ENCODE peak calls at places on chromosome 11, in four cellular contexts. One of them, this sample, is unnamed.
A peak's percentile ranks its signal among the peaks of the same experiment; 100 is the strongest.

GRCh38 chr11:60950933-60951610 is 904 bp downstream of the SLC15A3 start:
- DNase-seq in lower lobe of right lung: peak; percentile 76
- DNase-seq in pancreas: no peak
- DNase-seq in heart left ventricle: no peak
- DNase-seq in this sample: peak; percentile 35

GRCh38 chr11:104570088-104570701 is 328.1 kb downstream of the CASP12 start:
- DNase-seq in lower lobe of right lung: no peak
- DNase-seq in pancreas: no peak
- DNase-seq in heart left ventricle: no peak
- DNase-seq in this sample: no peak

GRCh38 chr11:15091175-15091574 is 17.8 kb downstream of the CALCB start:
- DNase-seq in lower lobe of right lung: no peak
- DNase-seq in pancreas: no peak
- DNase-seq in heart left ventricle: no peak
- DNase-seq in this sample: no peak

GRCh38 chr11:49208006-49208721 is at the start of gene FOLH1:
- DNase-seq in lower lobe of right lung: peak; percentile 51
- DNase-seq in pancreas: peak; percentile 8
- DNase-seq in heart left ventricle: peak; percentile 38
- DNase-seq in this sample: peak; percentile 59

GRCh38 chr11:115503083-115503885 is 931 bp downstream of the CADM1 start:
- DNase-seq in lower lobe of right lung: peak; percentile 78
- DNase-seq in pancreas: peak; percentile 65
- DNase-seq in heart left ventricle: peak; percentile 80
- DNase-seq in this sample: peak; percentile 29

GRCh38 chr11:65429069-65429681 is 6.6 kb downstream of the NEAT1 start:
- DNase-seq in lower lobe of right lung: no peak
- DNase-seq in pancreas: peak; percentile 48
- DNase-seq in heart left ventricle: peak; percentile 31
- DNase-seq in this sample: no peak

GRCh38 chr11:1197886-1198765 is 24.7 kb upstream of the MUC5B start:
- DNase-seq in lower lobe of right lung: peak; percentile 43
- DNase-seq in pancreas: no peak
- DNase-seq in heart left ventricle: no peak
- DNase-seq in this sample: no peak

GRCh38 chr11:73141309-73142127 is 600 bp downstream of the FCHSD2 start:
- DNase-seq in lower lobe of right lung: peak; percentile 87
- DNase-seq in pancreas: peak; percentile 66
- DNase-seq in heart left ventricle: peak; percentile 84
- DNase-seq in this sample: peak; percentile 88

GRCh38 chr11:35237345-35237744 is 98.4 kb downstream of the CD44 start:
- DNase-seq in lower lobe of right lung: no peak
- DNase-seq in pancreas: no peak
- DNase-seq in heart left ventricle: no peak
- DNase-seq in this sample: no peak

GRCh38 chr11:85627332-85627997 is at the start of gene DLG2:
- DNase-seq in lower lobe of right lung: no peak
- DNase-seq in pancreas: peak; percentile 12
- DNase-seq in heart left ventricle: no peak
- DNase-seq in this sample: peak; percentile 41

GRCh38 chr11:2847511-2847910 is 38.1 kb downstream of the CDKN1C start:
- DNase-seq in lower lobe of right lung: no peak
- DNase-seq in pancreas: peak; percentile 72
- DNase-seq in heart left ventricle: no peak
- DNase-seq in this sample: no peak

GRCh38 chr11:22337571-22338464 is at the start of gene SLC17A6:
- DNase-seq in lower lobe of right lung: no peak
- DNase-seq in pancreas: no peak
- DNase-seq in heart left ventricle: no peak
- DNase-seq in this sample: peak; percentile 58

GRCh38 chr11:67541198-67541597 is 18.0 kb upstream of the CABP2 start:
- DNase-seq in lower lobe of right lung: no peak
- DNase-seq in pancreas: no peak
- DNase-seq in heart left ventricle: no peak
- DNase-seq in this sample: no peak

GRCh38 chr11:59138643-59139042 is 4.0 kb upstream of the FAM111A start:
- DNase-seq in lower lobe of right lung: no peak
- DNase-seq in pancreas: no peak
- DNase-seq in heart left ventricle: no peak
- DNase-seq in this sample: no peak

GRCh38 chr11:70233034-70233433 is 29.9 kb downstream of the FADD start:
- DNase-seq in lower lobe of right lung: no peak
- DNase-seq in pancreas: no peak
- DNase-seq in heart left ventricle: no peak
- DNase-seq in this sample: no peak
- H3K27ac ChIP-seq in lower lobe of right lung: no peak overlapping the region
- H3K27ac ChIP-seq in pancreas: no peak overlapping the region
- H3K27ac ChIP-seq in heart left ventricle: no peak overlapping the region
- H3K27ac ChIP-seq in this sample: no peak overlapping the region

GRCh38 chr11:133966147-133966546 is 9.4 kb upstream of the IGSF9B start:
- DNase-seq in lower lobe of right lung: no peak
- DNase-seq in pancreas: no peak
- DNase-seq in heart left ventricle: peak; percentile 16
- DNase-seq in this sample: no peak

GRCh38 chr11:133968300-133968699 is 11.5 kb upstream of the IGSF9B start:
- DNase-seq in lower lobe of right lung: no peak
- DNase-seq in pancreas: no peak
- DNase-seq in heart left ventricle: peak; percentile 25
- DNase-seq in this sample: peak; percentile 87

GRCh38 chr11:133964946-133965632 is 8.3 kb upstream of the IGSF9B start:
- DNase-seq in lower lobe of right lung: no peak
- DNase-seq in pancreas: no peak
- DNase-seq in heart left ventricle: no peak
- DNase-seq in this sample: no peak

GRCh38 chr11:133967599-133968238 is 11.0 kb upstream of the IGSF9B start:
- DNase-seq in lower lobe of right lung: no peak
- DNase-seq in pancreas: no peak
- DNase-seq in heart left ventricle: peak; percentile 10
- DNase-seq in this sample: no peak

DNA sequence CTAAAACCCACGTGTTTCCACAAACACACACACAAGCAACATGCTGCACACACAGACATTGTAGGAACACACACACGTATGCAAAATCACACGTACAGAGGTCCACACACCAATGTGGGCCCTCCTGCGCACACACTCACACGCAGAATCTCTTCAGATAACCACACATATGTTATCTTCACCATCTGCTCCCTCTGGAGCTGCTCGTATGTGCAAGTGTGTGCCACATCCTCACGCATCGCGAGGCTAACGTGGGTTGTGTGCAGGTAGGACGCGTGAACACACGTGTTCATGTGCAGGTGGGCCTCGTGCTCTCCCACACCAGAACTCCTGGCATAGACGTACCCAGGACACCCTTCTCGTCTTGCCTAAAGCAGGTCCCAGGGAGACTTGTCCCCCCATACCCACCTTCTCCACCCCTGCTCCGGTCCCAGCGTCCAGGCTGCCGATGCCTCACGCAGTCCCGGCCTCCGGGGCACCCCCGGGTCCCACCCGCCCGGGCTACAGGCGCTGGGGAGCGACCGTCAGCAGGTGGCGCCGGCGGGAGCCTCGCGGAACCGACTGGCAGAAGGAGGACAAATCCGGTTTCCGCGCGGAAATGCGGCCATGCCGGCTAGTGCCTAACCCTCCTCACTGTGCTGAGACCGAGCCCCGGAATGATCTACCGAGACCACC is 10.3 kb upstream of the IGSF9B start:
- DNase-seq in lower lobe of right lung: no peak
- DNase-seq in pancreas: peak; percentile 37
- DNase-seq in heart left ventricle: peak; percentile 74
- DNase-seq in this sample: peak; percentile 30
- TF ChIP-seq CTCF in lower lobe of right lung: peak; percentile 50
- TF ChIP-seq CTCF in pancreas: no peak
- TF ChIP-seq CTCF in heart left ventricle: peak; percentile 75
- TF ChIP-seq CTCF in this sample: peak; percentile 27

GRCh38 chr11:69173925-69174591 is 18.3 kb downstream of the SMIM38 start:
- DNase-seq in lower lobe of right lung: no peak
- DNase-seq in pancreas: no peak
- DNase-seq in heart left ventricle: no peak
- DNase-seq in this sample: no peak
- H3K27ac ChIP-seq in lower lobe of right lung: no peak overlapping the region
- H3K27ac ChIP-seq in pancreas: no peak overlapping the region
- H3K27ac ChIP-seq in heart left ventricle: no peak overlapping the region
- H3K27ac ChIP-seq in this sample: no peak overlapping the region

DNA sequence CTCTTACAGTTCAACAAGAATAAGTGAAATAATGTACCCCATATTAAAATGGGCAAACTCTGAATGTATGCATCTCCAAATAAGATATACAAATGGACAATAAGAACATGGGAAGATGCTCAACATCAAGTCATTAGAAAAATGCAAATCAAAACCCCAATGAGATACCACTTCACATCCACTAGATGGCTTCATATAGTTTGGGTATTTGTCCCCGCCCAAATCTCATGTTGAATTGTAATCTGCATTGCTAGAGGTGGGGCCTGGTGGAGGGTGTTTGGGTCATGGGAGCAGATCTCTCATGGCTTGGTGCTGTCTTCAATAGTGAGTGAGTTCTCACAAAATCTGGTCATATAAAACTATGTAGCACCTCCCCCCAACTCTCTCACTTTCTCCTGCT is 5.7 kb downstream of the MPZL2 start:
- DNase-seq in lower lobe of right lung: no peak
- DNase-seq in pancreas: no peak
- DNase-seq in heart left ventricle: no peak
- DNase-seq in this sample: no peak
- TF ChIP-seq CTCF in lower lobe of right lung: no peak
- TF ChIP-seq CTCF in pancreas: no peak
- TF ChIP-seq CTCF in heart left ventricle: no peak
- TF ChIP-seq CTCF in this sample: peak; percentile 13

DNA sequence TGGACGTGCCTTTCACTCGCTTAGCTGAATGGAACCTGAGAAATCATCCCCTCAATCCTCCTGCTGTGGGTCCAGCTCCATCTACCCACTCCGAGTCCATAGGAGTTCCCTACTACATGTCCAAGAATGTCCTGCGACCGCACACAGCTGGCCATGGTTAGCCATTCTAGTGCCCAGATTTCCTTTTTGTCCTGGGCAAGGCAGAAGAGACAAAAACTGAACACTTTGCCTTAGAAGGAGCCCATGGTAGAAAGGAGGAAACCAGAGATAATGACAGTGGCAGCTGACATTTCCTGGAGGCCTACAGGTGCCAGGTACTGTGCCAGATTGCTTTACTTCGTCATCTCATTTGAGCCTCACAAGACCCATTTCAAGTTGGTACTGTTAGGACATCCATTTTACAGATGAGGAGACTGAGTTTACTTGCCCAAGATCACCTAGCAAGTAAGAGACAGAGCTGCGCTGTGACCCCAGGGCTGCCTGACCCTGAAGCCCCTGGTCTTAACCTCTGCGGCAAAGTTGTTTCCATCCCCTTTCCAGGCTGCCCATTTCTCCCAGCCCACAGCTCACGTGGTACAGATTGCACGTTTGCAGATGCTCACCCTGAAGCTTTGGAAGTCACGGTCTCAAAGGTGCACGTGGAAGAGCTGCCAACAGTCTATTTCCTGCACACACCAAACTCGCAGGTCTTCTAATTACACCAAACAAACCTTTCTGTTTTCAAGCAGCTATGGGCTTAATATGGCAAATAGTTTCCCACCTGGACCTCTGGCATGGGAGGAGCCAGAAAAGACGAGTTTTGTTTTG is 112.7 kb downstream of the ZBTB16 start:
- DNase-seq in lower lobe of right lung: no peak
- DNase-seq in pancreas: no peak
- DNase-seq in heart left ventricle: no peak
- DNase-seq in this sample: no peak
- H3K27ac ChIP-seq in lower lobe of right lung: peak overlapping the region; percentile 88
- H3K27ac ChIP-seq in pancreas: peak overlapping the region; percentile 76
- H3K27ac ChIP-seq in heart left ventricle: peak overlapping the region; percentile 99
- H3K27ac ChIP-seq in this sample: peak overlapping the region; percentile 78

This sample was measured in cardiac muscle cell.